ENCODE peak calls at places on chromosomes 7 and 10, in eight cellular contexts. T is left ventricle myocardium superior, J is mammary epithelial cell, Q is mesothelial cell of epicardium, F is HEK293T, R is iPS DF 6.9, Y is NCI-H460, I is NB4. C is an unnamed sample.

GRCh38 chr10:67077376-67077775 is 151.5 kb downstream of the LRRTM3 start:
- DNase-seq in T (no peak), J (no peak), Q (no peak), F (no peak), R (no peak), Y (peak), I (no peak), C (no peak)

GRCh38 chr7:504221-505081 is 15.2 kb downstream of the PDGFA start:
- DNase-seq in T (peak), J (no peak), Q (no peak), F (no peak), R (no peak), Y (no peak), I (no peak), C (no peak)

GRCh38 chr7:5232874-5233273 is 42.8 kb downstream of the WIPI2 start:
- DNase-seq in T (peak), J (no peak), Q (no peak), F (no peak), R (no peak), Y (no peak), I (no peak), C (no peak)

GRCh38 chr10:114877301-114877644 is 55.7 kb downstream of the FHIP2A start:
- DNase-seq in T (no peak), J (no peak), Q (no peak), F (no peak), R (no peak), Y (no peak), I (no peak), C (no peak)

GRCh38 chr7:2802504-2803341 is 41.4 kb downstream of the GNA12 start:
- DNase-seq in T (peak), J (no peak), Q (no peak), F (no peak), R (no peak), Y (peak), I (no peak), C (no peak)

GRCh38 chr7:137880432-137880831 is 33.7 kb upstream of the DGKI start:
- DNase-seq in T (no peak), J (peak), Q (no peak), F (no peak), R (no peak), Y (no peak), I (peak), C (no peak)

GRCh38 chr7:14761506-14762296 is 140.8 kb downstream of the DGKB start:
- DNase-seq in T (peak), J (peak), Q (peak), F (no peak), R (no peak), Y (no peak), I (no peak), C (peak)

GRCh38 chr10:67772894-67773511 is 65.0 kb downstream of the DNAJC12 start:
- DNase-seq in T (no peak), J (no peak), Q (no peak), F (no peak), R (no peak), Y (no peak), I (peak), C (no peak)

GRCh38 chr7:94069154-94069739 is 65.1 kb upstream of the BET1 start:
- DNase-seq in T (no peak), J (no peak), Q (no peak), F (no peak), R (no peak), Y (no peak), I (no peak), C (no peak)

GRCh38 chr10:131269776-131270460 is 41.6 kb downstream of the TCERG1L start:
- DNase-seq in T (no peak), J (no peak), Q (peak), F (peak), R (no peak), Y (no peak), I (no peak), C (no peak)

GRCh38 chr7:39709768-39710291 is 86.5 kb downstream of the RALA start:
- DNase-seq in T (peak), J (no peak), Q (no peak), F (peak), R (no peak), Y (no peak), I (no peak), C (no peak)

GRCh38 chr7:114865564-114865963 is 56.3 kb upstream of the MDFIC start:
- DNase-seq in T (peak), J (peak), Q (no peak), F (peak), R (peak), Y (peak), I (peak), C (no peak)

C was measured in BE2C.